ENCODE peak calls at places on chromosomes 16 and 17, in six cellular contexts. One of them, this sample, is unnamed. For H3K27me3 and H3K36me3, the result is how much of the 10 kb centered on the place peaks cover.

GRCh38 chr16:14667347-14668266 is 26.5 kb downstream of the PLA2G10 start:
- ATAC-seq in upper lobe of right lung: peak
- ATAC-seq in lung: no peak
- ATAC-seq in DND-41: no peak
- ATAC-seq in Panc1: no peak
- ATAC-seq in HCT116: no peak
- ATAC-seq in this sample: no peak

GRCh38 chr17:50957600-50958575 is 91.7 kb upstream of the TOB1 start:
- ATAC-seq in DND-41: no peak
- ATAC-seq in HCT116: no peak
- ATAC-seq in Panc1: no peak
- ATAC-seq in upper lobe of right lung: no peak
- ATAC-seq in lung: no peak
- ATAC-seq in this sample: no peak

GRCh38 chr16:78844682-78845081 is 745.2 kb downstream of the WWOX start:
- ATAC-seq in lung: no peak
- ATAC-seq in upper lobe of right lung: no peak
- ATAC-seq in Panc1: no peak
- ATAC-seq in DND-41: no peak
- ATAC-seq in HCT116: no peak
- ATAC-seq in this sample: no peak

GRCh38 chr16:17392127-17392856 is 78.5 kb downstream of the XYLT1 start:
- ATAC-seq in DND-41: no peak
- ATAC-seq in lung: no peak
- ATAC-seq in Panc1: no peak
- ATAC-seq in upper lobe of right lung: no peak
- ATAC-seq in HCT116: no peak
- ATAC-seq in this sample: no peak

GRCh38 chr16:85448557-85449194 is 164.4 kb upstream of the GSE1 start:
- ATAC-seq in upper lobe of right lung: peak
- ATAC-seq in DND-41: peak
- ATAC-seq in lung: no peak
- ATAC-seq in Panc1: no peak
- ATAC-seq in HCT116: no peak
- ATAC-seq in this sample: no peak

GRCh38 chr17:34435182-34435928 is 72.3 kb upstream of the CCL1 start:
- ATAC-seq in DND-41: no peak
- ATAC-seq in lung: no peak
- ATAC-seq in Panc1: no peak
- ATAC-seq in upper lobe of right lung: peak
- ATAC-seq in HCT116: no peak
- ATAC-seq in this sample: no peak

GRCh38 chr16:71311553-71312158 is 22.5 kb upstream of the CMTR2 start:
- ATAC-seq in Panc1: no peak
- ATAC-seq in lung: no peak
- ATAC-seq in DND-41: peak
- ATAC-seq in upper lobe of right lung: peak
- ATAC-seq in HCT116: peak
- ATAC-seq in this sample: no peak

GRCh38 chr16:83473109-83473508 is 334.7 kb upstream of the HSBP1 start:
- ATAC-seq in lung: no peak
- ATAC-seq in upper lobe of right lung: peak
- ATAC-seq in HCT116: no peak
- ATAC-seq in Panc1: no peak
- ATAC-seq in DND-41: no peak
- ATAC-seq in this sample: no peak

GRCh38 chr17:81429353-81429774 is 34.1 kb downstream of the BAHCC1 start:
- ATAC-seq in upper lobe of right lung: peak
- ATAC-seq in Panc1: peak
- ATAC-seq in DND-41: peak
- ATAC-seq in lung: peak
- ATAC-seq in HCT116: peak
- ATAC-seq in this sample: peak

GRCh38 chr17:70276931-70277330 is 107.6 kb downstream of the KCNJ2 start:
- ATAC-seq in Panc1: no peak
- ATAC-seq in HCT116: no peak
- ATAC-seq in DND-41: no peak
- ATAC-seq in lung: no peak
- ATAC-seq in upper lobe of right lung: no peak
- ATAC-seq in this sample: no peak
- TF ChIP-seq CTCF in Panc1: no peak
- TF ChIP-seq CTCF in HCT116: no peak
- TF ChIP-seq CTCF in DND-41: no peak
- TF ChIP-seq CTCF in lung: no peak
- TF ChIP-seq CTCF in upper lobe of right lung: no peak
- TF ChIP-seq CTCF in this sample: no peak

GRCh38 chr17:36846410-36847292 is 90.6 kb upstream of the LHX1 start:
- ATAC-seq in HCT116: no peak
- ATAC-seq in DND-41: no peak
- ATAC-seq in Panc1: no peak
- ATAC-seq in upper lobe of right lung: no peak
- ATAC-seq in lung: no peak
- ATAC-seq in this sample: no peak
- H3K27me3 ChIP-seq in HCT116: under half
- H3K27me3 ChIP-seq in DND-41: under half
- H3K27me3 ChIP-seq in Panc1: under half
- H3K27me3 ChIP-seq in upper lobe of right lung: under half
- H3K27me3 ChIP-seq in lung: under half
- H3K27me3 ChIP-seq in this sample: half or more

DNA sequence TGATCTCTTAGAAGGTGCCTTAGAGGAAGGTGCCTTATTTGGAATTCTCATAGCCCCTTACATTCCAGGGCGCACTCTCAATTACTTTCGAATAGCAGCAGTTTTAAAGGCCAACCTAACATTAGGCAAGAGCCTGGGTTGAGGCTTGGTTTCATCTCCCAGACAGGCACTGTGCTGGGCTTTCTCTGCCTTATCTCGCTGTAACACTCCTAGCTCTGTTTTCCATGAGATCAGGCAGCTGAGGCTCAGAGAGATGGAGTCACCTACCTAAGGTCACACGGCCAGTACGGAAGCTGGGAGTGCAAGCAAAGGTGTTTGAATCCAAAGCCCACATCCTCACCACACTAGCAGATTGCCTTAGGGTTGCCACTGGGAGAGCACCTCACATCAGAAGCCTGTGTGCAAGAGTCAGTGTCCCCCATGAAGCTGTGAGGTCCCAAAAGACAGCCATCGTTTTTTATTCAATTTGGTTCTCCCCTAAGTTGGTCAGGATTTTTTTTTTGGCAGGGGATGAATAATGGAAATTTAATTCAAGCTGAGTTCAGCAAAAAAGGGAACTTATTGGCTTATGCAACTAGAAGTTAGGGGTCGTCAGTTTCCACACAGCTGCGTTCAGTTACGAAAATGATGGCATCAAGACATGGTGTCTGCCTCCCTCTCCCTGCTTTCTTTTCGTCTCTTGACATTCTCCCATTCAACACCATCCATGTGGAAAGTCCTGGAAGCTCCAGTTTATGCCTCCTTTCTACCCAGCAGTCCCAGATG is 206.4 kb downstream of the KATNIP start:
- ATAC-seq in DND-41: no peak
- ATAC-seq in upper lobe of right lung: no peak
- ATAC-seq in Panc1: no peak
- ATAC-seq in HCT116: no peak
- ATAC-seq in lung: no peak
- ATAC-seq in this sample: no peak
- H3K36me3 ChIP-seq in DND-41: under half
- H3K36me3 ChIP-seq in upper lobe of right lung: under half
- H3K36me3 ChIP-seq in Panc1: under half
- H3K36me3 ChIP-seq in HCT116: under half
- H3K36me3 ChIP-seq in lung: under half
- H3K36me3 ChIP-seq in this sample: half or more

DNA sequence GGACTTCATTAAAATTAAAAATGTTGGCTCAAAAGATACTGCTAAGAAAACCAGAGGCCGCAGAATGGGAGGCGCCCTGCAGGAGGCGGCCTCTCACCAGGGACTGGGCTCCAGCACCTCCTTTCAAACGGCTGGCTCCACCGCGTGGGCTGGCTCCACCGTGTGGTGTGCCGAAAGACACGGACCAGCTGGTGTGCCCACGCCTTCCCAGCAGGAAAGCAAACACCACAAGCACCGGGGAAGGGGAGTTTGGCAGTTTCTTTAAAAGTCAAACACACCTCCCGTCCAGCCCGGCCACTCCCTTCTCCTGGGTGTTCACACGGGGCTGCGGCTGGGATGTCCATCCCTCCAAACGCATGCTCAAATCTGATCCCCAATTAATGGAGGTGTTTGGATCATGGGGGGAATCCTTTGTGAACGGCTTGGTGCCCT is 13.9 kb downstream of the HAGH start:
- ATAC-seq in DND-41: peak
- ATAC-seq in upper lobe of right lung: peak
- ATAC-seq in HCT116: peak
- ATAC-seq in lung: peak
- ATAC-seq in Panc1: peak
- ATAC-seq in this sample: peak
- TF ChIP-seq CTCF in DND-41: peak
- TF ChIP-seq CTCF in upper lobe of right lung: peak
- TF ChIP-seq CTCF in HCT116: peak
- TF ChIP-seq CTCF in lung: peak
- TF ChIP-seq CTCF in Panc1: peak
- TF ChIP-seq CTCF in this sample: peak

GRCh38 chr17:48630925-48631692 is 5.0 kb upstream of the HOXB9 start:
- ATAC-seq in DND-41: no peak
- ATAC-seq in HCT116: no peak
- ATAC-seq in Panc1: no peak
- ATAC-seq in lung: no peak
- ATAC-seq in upper lobe of right lung: no peak
- ATAC-seq in this sample: no peak

GRCh38 chr17:48627625-48628510 is 1.7 kb upstream of the HOXB9 start:
- ATAC-seq in DND-41: no peak
- ATAC-seq in lung: no peak
- ATAC-seq in HCT116: no peak
- ATAC-seq in Panc1: no peak
- ATAC-seq in upper lobe of right lung: no peak
- ATAC-seq in this sample: no peak

GRCh38 chr17:48630009-48630924 is 4.1 kb upstream of the HOXB9 start:
- ATAC-seq in DND-41: no peak
- ATAC-seq in HCT116: no peak
- ATAC-seq in Panc1: no peak
- ATAC-seq in lung: no peak
- ATAC-seq in upper lobe of right lung: no peak
- ATAC-seq in this sample: no peak

GRCh38 chr17:48628641-48629410 is 2.7 kb upstream of the HOXB9 start:
- ATAC-seq in upper lobe of right lung: no peak
- ATAC-seq in HCT116: no peak
- ATAC-seq in DND-41: no peak
- ATAC-seq in lung: no peak
- ATAC-seq in Panc1: no peak
- ATAC-seq in this sample: no peak

GRCh38 chr17:48629411-48629759 is 3.2 kb upstream of the HOXB9 start:
- ATAC-seq in HCT116: no peak
- ATAC-seq in DND-41: no peak
- ATAC-seq in lung: no peak
- ATAC-seq in upper lobe of right lung: no peak
- ATAC-seq in Panc1: no peak
- ATAC-seq in this sample: no peak
- H3K27me3 ChIP-seq in HCT116: under half
- H3K27me3 ChIP-seq in DND-41: half or more
- H3K27me3 ChIP-seq in lung: under half
- H3K27me3 ChIP-seq in upper lobe of right lung: half or more
- H3K27me3 ChIP-seq in Panc1: under half
- H3K27me3 ChIP-seq in this sample: half or more

GRCh38 chr17:28221751-28222414 is 97.1 kb upstream of the TMEM97 start:
- ATAC-seq in lung: no peak
- ATAC-seq in Panc1: no peak
- ATAC-seq in upper lobe of right lung: no peak
- ATAC-seq in HCT116: no peak
- ATAC-seq in DND-41: no peak
- ATAC-seq in this sample: no peak
- H3K36me3 ChIP-seq in lung: under half
- H3K36me3 ChIP-seq in Panc1: under half
- H3K36me3 ChIP-seq in upper lobe of right lung: under half
- H3K36me3 ChIP-seq in HCT116: under half
- H3K36me3 ChIP-seq in DND-41: under half
- H3K36me3 ChIP-seq in this sample: under half

DNA sequence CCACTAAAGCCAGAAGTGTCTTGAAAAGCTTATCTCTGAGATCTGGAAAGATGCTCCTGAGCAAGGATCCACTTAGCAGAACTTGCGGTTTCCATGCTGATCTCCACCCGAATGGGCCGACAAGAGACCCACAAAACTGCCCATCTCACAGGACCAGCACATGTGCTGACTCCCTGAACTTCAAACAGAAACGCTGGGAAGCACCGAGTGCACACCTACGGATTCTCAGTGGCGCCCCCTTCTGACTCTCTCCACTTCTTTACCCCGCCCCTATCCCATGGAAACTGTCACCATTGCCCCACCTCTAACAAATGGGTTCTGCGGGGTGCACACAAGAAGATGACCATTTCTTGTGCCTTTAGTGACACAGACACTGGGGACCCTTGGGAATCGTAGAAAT is 21.4 kb downstream of the CDRT4 start:
- ATAC-seq in Panc1: no peak
- ATAC-seq in lung: no peak
- ATAC-seq in HCT116: peak
- ATAC-seq in DND-41: no peak
- ATAC-seq in upper lobe of right lung: peak
- ATAC-seq in this sample: no peak
- TF ChIP-seq CTCF in Panc1: peak
- TF ChIP-seq CTCF in lung: no peak
- TF ChIP-seq CTCF in HCT116: peak
- TF ChIP-seq CTCF in DND-41: peak
- TF ChIP-seq CTCF in upper lobe of right lung: peak
- TF ChIP-seq CTCF in this sample: no peak

DNA sequence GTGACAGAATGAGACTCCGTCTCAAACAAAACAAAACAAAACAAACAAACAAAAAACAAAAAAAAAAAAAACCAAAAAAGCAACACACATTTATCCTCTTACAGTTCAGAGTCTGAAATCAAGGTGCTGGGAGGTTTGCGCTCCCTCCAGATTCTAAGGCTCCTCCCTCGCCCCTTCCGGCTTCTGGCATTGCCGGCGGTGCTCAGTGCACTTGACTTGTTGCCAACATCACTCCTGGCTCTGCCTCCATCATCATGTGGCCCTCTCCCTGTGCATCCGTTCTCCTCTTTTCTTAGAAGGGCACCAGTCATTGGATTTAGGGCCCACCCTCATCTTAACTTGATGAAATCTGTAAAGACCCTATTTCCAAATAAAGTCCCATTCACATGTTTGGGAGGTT is 73.8 kb downstream of the RBFOX3 start:
- ATAC-seq in DND-41: no peak
- ATAC-seq in HCT116: no peak
- ATAC-seq in Panc1: no peak
- ATAC-seq in upper lobe of right lung: no peak
- ATAC-seq in lung: no peak
- ATAC-seq in this sample: no peak
- H3K27me3 ChIP-seq in DND-41: under half
- H3K27me3 ChIP-seq in HCT116: under half
- H3K27me3 ChIP-seq in Panc1: under half
- H3K27me3 ChIP-seq in upper lobe of right lung: under half
- H3K27me3 ChIP-seq in lung: under half
- H3K27me3 ChIP-seq in this sample: under half

GRCh38 chr17:29124135-29124930 is 55.9 kb downstream of the MYO18A start:
- ATAC-seq in upper lobe of right lung: peak
- ATAC-seq in DND-41: peak
- ATAC-seq in lung: peak
- ATAC-seq in Panc1: peak
- ATAC-seq in HCT116: peak
- ATAC-seq in this sample: peak
- H3K36me3 ChIP-seq in upper lobe of right lung: under half
- H3K36me3 ChIP-seq in DND-41: half or more
- H3K36me3 ChIP-seq in lung: under half
- H3K36me3 ChIP-seq in Panc1: under half
- H3K36me3 ChIP-seq in HCT116: under half
- H3K36me3 ChIP-seq in this sample: under half

GRCh38 chr17:31068291-31068690 is 26.5 kb upstream of the NF1 start:
- ATAC-seq in lung: peak
- ATAC-seq in Panc1: peak
- ATAC-seq in HCT116: peak
- ATAC-seq in upper lobe of right lung: peak
- ATAC-seq in DND-41: peak
- ATAC-seq in this sample: no peak
- TF ChIP-seq CTCF in lung: peak
- TF ChIP-seq CTCF in Panc1: peak
- TF ChIP-seq CTCF in HCT116: peak
- TF ChIP-seq CTCF in upper lobe of right lung: peak
- TF ChIP-seq CTCF in DND-41: peak
- TF ChIP-seq CTCF in this sample: no peak